ENCODE peak calls at places on chromosomes 5 and 9, in five cellular contexts. D is mammary epithelial cell, Y is pancreas, C is MM.1S, E is tibial artery. S is an unnamed sample. For H3K36me3, the result is how much of the 10 kb centered on the place peaks cover.

GRCh38 chr9:87464110-87464991 is 33.3 kb upstream of the DAPK1 start:
- DNase-seq in Y (no peak), C (no peak), E (no peak), D (peak), S (no peak)

GRCh38 chr5:170597109-170597741 is 93.4 kb downstream of the KCNIP1 start:
- DNase-seq in E (no peak), D (peak), C (no peak), Y (no peak), S (no peak)

GRCh38 chr5:87151547-87151946 is 116.1 kb upstream of the RASA1 start:
- DNase-seq in D (peak), E (no peak), C (no peak), Y (no peak), S (no peak)

GRCh38 chr5:23084815-23085214 is 231.7 kb upstream of the CDH12 start:
- DNase-seq in C (peak), Y (no peak), D (no peak), E (no peak), S (no peak)

GRCh38 chr5:78908173-78908901 is 76.8 kb downstream of the ARSB start:
- DNase-seq in E (peak), Y (peak), D (no peak), C (no peak), S (peak)

GRCh38 chr5:66209350-66209749 is 65.2 kb downstream of the SREK1 start:
- DNase-seq in E (no peak), C (no peak), Y (no peak), D (peak), S (no peak)

GRCh38 chr9:12813960-12814876 is 39.4 kb downstream of the LURAP1L start:
- DNase-seq in C (peak), D (peak), Y (peak), E (peak), S (peak)

GRCh38 chr5:6723122-6723885 is 10.1 kb downstream of the TENT4A start:
- DNase-seq in D (no peak), Y (no peak), E (peak), C (no peak), S (no peak)

GRCh38 chr5:127187711-127188110 is 102.9 kb upstream of the MEGF10 start:
- DNase-seq in D (no peak), E (no peak), C (no peak), Y (no peak), S (no peak)

GRCh38 chr9:33816327-33817252 is at the start of gene UBE2R2:
- DNase-seq in C (peak), E (peak), Y (peak), D (peak), S (peak)

GRCh38 chr9:18666987-18667772 is 193.2 kb downstream of the ADAMTSL1 start:
- DNase-seq in E (no peak), D (peak), C (no peak), Y (no peak), S (no peak)

GRCh38 chr5:107282061-107282460 is 388.7 kb downstream of the EFNA5 start:
- DNase-seq in C (no peak), E (no peak), D (no peak), Y (no peak), S (no peak)

GRCh38 chr5:88145603-88146467 is 122.8 kb downstream of the TMEM161B start:
- DNase-seq in E (no peak), Y (no peak), D (no peak), C (no peak), S (no peak)

GRCh38 chr5:143396353-143396940 is 7.0 kb downstream of the NR3C1 start:
- DNase-seq in E (no peak), C (no peak), D (peak), Y (no peak), S (no peak)

GRCh38 chr5:143395638-143396352 is 7.7 kb downstream of the NR3C1 start:
- DNase-seq in C (peak), E (no peak), D (peak), Y (no peak), S (no peak)

GRCh38 chr5:143398451-143399237 is 4.8 kb downstream of the NR3C1 start:
- DNase-seq in C (peak), E (no peak), Y (no peak), D (peak), S (no peak)

GRCh38 chr5:143398053-143398355 is 5.5 kb downstream of the NR3C1 start:
- DNase-seq in Y (no peak), D (no peak), C (no peak), E (no peak), S (no peak)

GRCh38 chr5:143397302-143398052 is 6.0 kb downstream of the NR3C1 start:
- DNase-seq in Y (no peak), D (peak), C (peak), E (no peak), S (no peak)
- H3K36me3 ChIP-seq in Y (under half), D (under half), C (under half), E (under half), S (under half)

GRCh38 chr5:172133359-172134029 is 54.5 kb downstream of the STK10 start:
- DNase-seq in Y (no peak), E (peak), D (peak), C (no peak), S (no peak)
- H3K27ac ChIP-seq in Y (no peak), E (no peak), D (peak), C (no peak), S (no peak)

GRCh38 chr9:95077766-95078382 is 239.6 kb downstream of the FANCC start:
- DNase-seq in C (no peak), Y (peak), E (peak), D (no peak), S (no peak)

GRCh38 chr9:95079461-95079860 is 238.0 kb downstream of the FANCC start:
- DNase-seq in E (peak), C (no peak), D (no peak), Y (no peak), S (no peak)

GRCh38 chr9:95077053-95077765 is 240.3 kb downstream of the FANCC start:
- DNase-seq in C (no peak), D (no peak), Y (peak), E (peak), S (no peak)

GRCh38 chr9:95078516-95078915 is 239.0 kb downstream of the FANCC start:
- DNase-seq in E (peak), D (no peak), Y (peak), C (no peak), S (no peak)

DNA sequence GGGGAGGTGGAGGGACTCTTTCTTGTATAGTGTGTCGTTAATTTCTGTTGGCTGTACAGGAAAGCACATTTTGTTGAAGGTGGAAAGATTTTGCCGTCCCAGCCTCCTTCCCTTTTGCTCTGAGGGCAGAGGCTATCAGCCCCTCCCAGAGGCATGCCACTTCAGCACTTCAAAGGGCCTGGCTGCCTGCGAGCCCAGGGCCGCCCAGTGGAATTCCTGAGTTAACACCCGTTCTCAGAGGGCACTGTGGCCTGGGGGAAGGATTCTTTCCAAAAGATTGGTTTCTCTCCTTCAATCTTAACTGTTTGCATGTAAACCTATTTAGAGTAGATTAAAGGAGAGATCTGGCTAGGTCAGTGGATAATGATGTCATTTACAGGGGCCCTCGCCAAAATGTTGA is 238.6 kb downstream of the FANCC start:
- DNase-seq in Y (peak), D (no peak), C (no peak), E (peak), S (no peak)
- H3K36me3 ChIP-seq in Y (under half), D (under half), C (under half), E (under half), S (half or more)

GRCh38 chr9:79613145-79613544 is 41.4 kb downstream of the TLE4 start:
- DNase-seq in Y (no peak), C (no peak), D (no peak), E (no peak), S (no peak)
- H3K27ac ChIP-seq in Y (no peak), C (no peak), D (no peak), E (peak), S (no peak)

DNA sequence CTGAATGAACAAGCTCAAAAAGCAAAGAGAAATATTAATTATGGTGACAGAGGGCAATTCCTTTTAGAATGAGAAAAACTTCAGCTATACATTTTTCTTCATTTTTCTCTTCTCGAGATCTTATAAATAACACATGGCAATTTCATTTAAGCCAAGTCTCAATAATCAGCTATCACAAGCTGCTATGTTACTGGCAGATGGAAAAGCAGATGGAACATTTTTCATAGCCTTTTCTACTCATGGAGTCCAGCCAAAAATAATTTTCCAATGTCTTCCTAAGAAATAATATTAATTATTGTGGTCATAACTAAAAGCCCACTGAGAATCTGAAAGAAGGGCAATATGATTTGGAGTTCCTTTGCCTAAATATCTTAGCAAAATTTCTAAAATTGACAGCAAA is 35.6 kb downstream of the SKIC3 start:
- DNase-seq in E (no peak), D (no peak), Y (no peak), C (no peak), S (no peak)
- H3K36me3 ChIP-seq in E (half or more), D (under half), Y (under half), C (under half), S (under half)

GRCh38 chr9:32406046-32406445 is 21.6 kb downstream of the ACO1 start:
- DNase-seq in E (no peak), C (no peak), D (no peak), Y (no peak), S (no peak)

GRCh38 chr9:32403567-32403966 is 19.1 kb downstream of the ACO1 start:
- DNase-seq in Y (no peak), C (no peak), E (no peak), D (no peak), S (no peak)

GRCh38 chr9:32405506-32405905 is 21.1 kb downstream of the ACO1 start:
- DNase-seq in C (no peak), D (no peak), Y (no peak), E (no peak), S (no peak)

GRCh38 chr9:32404856-32405255 is 20.4 kb downstream of the ACO1 start:
- DNase-seq in Y (no peak), D (no peak), C (no peak), E (no peak), S (no peak)

DNA sequence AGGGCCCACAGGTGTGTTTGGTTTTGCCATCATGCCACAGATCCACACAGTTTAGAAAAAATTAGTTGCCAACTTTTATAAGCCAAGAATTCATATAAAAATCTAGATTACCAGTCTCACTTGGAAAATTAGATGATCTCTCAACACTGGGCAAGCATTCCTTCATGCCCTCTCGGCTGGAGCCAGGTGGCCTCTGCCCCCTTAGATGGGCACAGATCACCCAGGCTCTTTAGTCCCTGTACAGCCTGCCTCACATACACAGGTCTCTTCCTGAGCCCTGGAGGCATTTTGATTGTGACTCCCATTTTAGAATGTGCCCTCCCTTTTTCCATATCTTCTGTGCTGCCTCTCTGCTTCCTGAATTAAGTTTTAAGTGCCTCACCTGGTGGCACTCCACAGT is 20.0 kb downstream of the ACO1 start:
- DNase-seq in D (no peak), C (no peak), Y (no peak), E (no peak), S (no peak)
- H3K27ac ChIP-seq in D (no peak), C (no peak), Y (no peak), E (no peak), S (no peak)

GRCh38 chr9:136212345-136212950 is 7.5 kb upstream of the LHX3 start:
- DNase-seq in Y (no peak), D (no peak), E (no peak), C (no peak), S (no peak)

GRCh38 chr9:136211441-136212344 is 6.8 kb upstream of the LHX3 start:
- DNase-seq in Y (no peak), E (no peak), D (no peak), C (no peak), S (no peak)

GRCh38 chr9:136210276-136210675 is 5.3 kb upstream of the LHX3 start:
- DNase-seq in D (no peak), C (no peak), E (no peak), Y (no peak), S (no peak)

GRCh38 chr9:136209786-136210185 is 4.9 kb upstream of the LHX3 start:
- DNase-seq in E (no peak), Y (no peak), D (no peak), C (no peak), S (no peak)

GRCh38 chr9:136211006-136211405 is 6.1 kb upstream of the LHX3 start:
- DNase-seq in C (no peak), E (no peak), Y (no peak), D (no peak), S (no peak)
- H3K36me3 ChIP-seq in C (under half), E (half or more), Y (under half), D (under half), S (under half)

GRCh38 chr9:90032296-90033029 is 427.7 kb downstream of the GADD45G start:
- DNase-seq in E (no peak), Y (no peak), D (no peak), C (no peak), S (no peak)

GRCh38 chr9:90033030-90033650 is 428.3 kb downstream of the GADD45G start:
- DNase-seq in C (no peak), Y (no peak), E (no peak), D (no peak), S (no peak)

GRCh38 chr9:90037136-90037797 is 432.5 kb downstream of the GADD45G start:
- DNase-seq in C (no peak), Y (no peak), D (no peak), E (no peak), S (no peak)

GRCh38 chr9:90034071-90034470 is 429.3 kb downstream of the GADD45G start:
- DNase-seq in Y (no peak), D (no peak), E (no peak), C (no peak), S (no peak)

GRCh38 chr9:90035471-90035870 is 430.7 kb downstream of the GADD45G start:
- DNase-seq in C (no peak), Y (no peak), D (no peak), E (no peak), S (no peak)
- H3K27ac ChIP-seq in C (no peak), Y (no peak), D (no peak), E (no peak), S (no peak)

GRCh38 chr9:4656621-4657020 is 5.5 kb upstream of the PLPP6 start:
- DNase-seq in D (no peak), E (no peak), C (no peak), Y (no peak), S (no peak)

GRCh38 chr9:4657426-4658159 is 4.5 kb upstream of the PLPP6 start:
- DNase-seq in E (no peak), C (no peak), D (no peak), Y (no peak), S (no peak)

GRCh38 chr9:4654538-4654937 is 7.6 kb upstream of the PLPP6 start:
- DNase-seq in E (no peak), D (no peak), C (no peak), Y (no peak), S (no peak)

GRCh38 chr9:4654084-4654483 is 8.0 kb upstream of the PLPP6 start:
- DNase-seq in E (no peak), D (no peak), Y (no peak), C (no peak), S (no peak)
- H3K36me3 ChIP-seq in E (under half), D (under half), Y (under half), C (under half), S (under half)

GRCh38 chr5:68292316-68292715 is 76.8 kb downstream of the PIK3R1 start:
- DNase-seq in D (no peak), E (no peak), Y (no peak), C (no peak), S (no peak)
- H3K27ac ChIP-seq in D (no peak), E (peak), Y (no peak), C (no peak), S (peak)

S was measured in heart right ventricle.